ENCODE peak calls at places on chromosomes 12 and 14, in four cellular contexts. N, U, V and F are unnamed samples.

GRCh38 chr14:91858536-91859275 is 8.6 kb downstream of the TC2N start:
- DNase-seq in V (no peak), U (peak), N (peak), F (no peak)

GRCh38 chr12:59780605-59781135 is 184.8 kb downstream of the SLC16A7 start:
- DNase-seq in V (no peak), U (no peak), N (peak), F (peak)

GRCh38 chr12:63294327-63294632 is 143.3 kb upstream of the AVPR1A start:
- DNase-seq in N (peak), U (no peak), V (no peak), F (no peak)

GRCh38 chr12:5554711-5555110 is 122.8 kb downstream of the NTF3 start:
- DNase-seq in N (no peak), V (no peak), U (no peak), F (no peak)

GRCh38 chr12:14521822-14522221 is 45.9 kb downstream of the PLBD1 start:
- DNase-seq in N (no peak), U (no peak), V (no peak), F (no peak)

GRCh38 chr12:2800046-2800570 is 5.3 kb downstream of the FKBP4 start:
- DNase-seq in V (no peak), U (no peak), N (no peak), F (no peak)

GRCh38 chr14:75715926-75716780 is 55.1 kb downstream of the TTLL5 start:
- DNase-seq in N (no peak), V (no peak), U (no peak), F (no peak)

GRCh38 chr14:49173765-49174373 is 412.3 kb downstream of the RPS29 start:
- DNase-seq in V (peak), N (peak), U (peak), F (peak)

GRCh38 chr12:95218852-95219171 is 1.2 kb downstream of the VEZT start:
- DNase-seq in V (no peak), N (no peak), U (peak), F (no peak)

GRCh38 chr14:95261616-95262510 is 57.8 kb downstream of the CLMN start:
- DNase-seq in V (no peak), N (no peak), U (no peak), F (no peak)

GRCh38 chr12:93376436-93377251 is 1.1 kb upstream of the NUDT4 start:
- DNase-seq in N (peak), V (no peak), U (peak), F (no peak)

GRCh38 chr12:111446631-111447570 is 41.2 kb downstream of the SH2B3 start:
- DNase-seq in U (no peak), N (no peak), V (no peak), F (no peak)

GRCh38 chr14:25237845-25238244 is 187.9 kb upstream of the STXBP6 start:
- DNase-seq in N (peak), U (peak), V (no peak), F (peak)

GRCh38 chr12:58455146-58455545 is 465.2 kb downstream of the LRIG3 start:
- DNase-seq in N (no peak), U (no peak), V (no peak), F (no peak)

GRCh38 chr14:29926701-29927595 is 699 bp downstream of the PRKD1 start:
- DNase-seq in N (peak), U (no peak), V (no peak), F (no peak)

GRCh38 chr14:61498303-61498702 is 176.9 kb downstream of the PRKCH start:
- DNase-seq in U (no peak), N (no peak), V (no peak), F (no peak)

GRCh38 chr12:101620762-101621133 is 26.0 kb downstream of the MYBPC1 start:
- DNase-seq in U (no peak), V (no peak), N (no peak), F (no peak)

GRCh38 chr14:65414961-65415589 is 2.5 kb downstream of the FUT8 start:
- DNase-seq in V (no peak), N (peak), U (peak), F (no peak)

GRCh38 chr14:57879516-57879915 is 13.6 kb upstream of the SLC35F4 start:
- DNase-seq in U (no peak), N (no peak), V (no peak), F (no peak)

GRCh38 chr12:14239350-14239934 is 126.0 kb upstream of the ATF7IP start:
- DNase-seq in V (peak), U (no peak), N (peak), F (peak)

DNA sequence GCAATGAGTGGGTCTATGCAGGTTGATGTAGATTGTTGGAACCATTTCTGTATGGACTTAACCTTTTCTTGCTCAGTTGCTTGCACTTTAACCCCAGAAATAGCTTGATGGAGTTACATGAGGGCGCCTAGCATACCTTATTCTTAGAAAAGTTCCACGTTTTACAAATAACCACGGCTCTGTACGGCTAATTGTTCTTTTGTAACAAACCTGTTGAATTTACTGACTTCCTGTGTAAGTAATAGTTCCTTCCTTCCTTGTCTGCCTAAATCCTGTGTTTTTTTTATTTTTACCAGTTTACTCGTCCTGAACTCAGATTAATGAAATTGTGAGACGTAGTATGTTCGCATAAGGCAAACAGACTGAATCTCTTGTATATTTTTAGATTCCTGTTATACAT is 106.2 kb downstream of the FGD4 start:
- DNase-seq in V (no peak), N (no peak), U (no peak), F (no peak)
- TF ChIP-seq ATF2 in V (no peak), N (no peak), U (no peak), F (no peak)

DNA sequence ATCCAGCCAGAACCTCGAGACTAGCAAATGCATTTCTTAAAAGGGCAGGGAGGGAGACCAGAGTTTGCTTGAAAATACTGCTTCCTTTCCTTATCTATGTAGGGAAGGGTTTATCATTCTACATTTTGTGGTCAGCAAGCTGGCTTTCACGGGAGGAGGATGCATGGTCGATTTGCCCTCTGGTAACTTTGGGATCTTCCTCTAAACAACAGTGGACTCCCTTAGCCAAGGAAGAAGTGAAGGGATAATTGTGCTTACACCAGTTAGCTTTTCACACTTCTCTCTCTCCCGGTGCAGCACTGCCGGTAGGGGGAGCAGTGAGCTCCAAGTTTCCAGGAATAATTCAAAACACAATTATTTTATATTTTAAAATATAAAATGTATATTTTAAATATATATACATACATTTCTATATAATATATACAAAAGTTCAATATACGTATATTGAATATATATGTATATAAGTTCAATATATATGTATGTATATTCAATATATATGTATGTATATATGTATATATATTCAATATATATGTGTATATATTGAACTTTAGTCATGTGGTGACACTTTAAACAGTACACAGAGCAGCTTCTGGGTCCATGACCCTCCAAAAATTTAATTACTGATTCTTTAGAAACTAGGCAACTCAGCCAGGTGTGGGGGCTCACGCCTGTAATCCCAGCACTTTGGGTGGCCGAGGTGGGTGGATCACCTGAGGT is 4.5 kb upstream of the ACACB start:
- DNase-seq in U (peak), N (peak), V (no peak), F (no peak)
- H3K4me2 ChIP-seq in U (peak), N (peak), V (peak), F (peak)

GRCh38 chr12:118052324-118053070 is 8.5 kb downstream of the WSB2 start:
- DNase-seq in U (no peak), V (no peak), N (peak), F (no peak)
- TF ChIP-seq ATF2 in U (no peak), V (no peak), N (peak), F (no peak)

DNA sequence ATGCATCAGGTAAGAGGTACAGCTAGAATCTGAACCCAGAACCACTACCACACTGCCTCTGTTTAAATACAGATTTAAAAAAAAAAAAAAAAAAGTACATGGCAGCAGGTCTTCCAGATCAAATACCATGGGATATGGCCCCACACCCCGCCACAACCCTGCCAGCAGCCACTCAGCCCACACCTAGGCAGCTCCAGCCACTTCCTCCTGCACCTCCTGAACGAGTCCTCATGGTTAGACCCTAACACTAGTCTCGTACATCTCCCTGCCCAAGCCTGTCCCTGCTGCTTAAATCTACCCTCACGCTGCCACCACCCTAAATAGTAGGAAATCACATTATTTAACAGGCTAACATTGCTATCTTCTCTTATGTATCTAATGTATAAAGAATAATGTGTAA is 12.6 kb downstream of the SETD3 start:
- DNase-seq in V (no peak), U (no peak), N (no peak), F (no peak)
- H3K4me2 ChIP-seq in V (no peak), U (no peak), N (no peak), F (no peak)

GRCh38 chr14:80946187-80946586 is 4.6 kb upstream of the CEP128 start:
- DNase-seq in N (no peak), U (no peak), V (no peak), F (no peak)

GRCh38 chr14:80946797-80947196 is 5.3 kb upstream of the CEP128 start:
- DNase-seq in U (no peak), N (no peak), V (no peak), F (no peak)

GRCh38 chr14:80942158-80942738 is 710 bp upstream of the CEP128 start:
- DNase-seq in U (peak), V (no peak), N (no peak), F (no peak)

GRCh38 chr14:80948291-80948690 is 6.8 kb upstream of the CEP128 start:
- DNase-seq in V (no peak), N (no peak), U (no peak), F (no peak)

GRCh38 chr14:80944861-80945617 is 3.5 kb upstream of the CEP128 start:
- DNase-seq in N (no peak), V (no peak), U (no peak), F (no peak)
- TF ChIP-seq ATF2 in N (no peak), V (no peak), U (no peak), F (no peak)

GRCh38 chr12:125983784-125984510 is 918.7 kb downstream of the AACS start:
- DNase-seq in V (no peak), U (no peak), N (no peak), F (no peak)

GRCh38 chr12:125988545-125988944 is 923.3 kb downstream of the AACS start:
- DNase-seq in U (no peak), N (no peak), V (no peak), F (no peak)

GRCh38 chr12:125981610-125982253 is 916.5 kb downstream of the AACS start:
- DNase-seq in V (no peak), U (no peak), N (peak), F (no peak)

GRCh38 chr12:125983094-125983783 is 918.0 kb downstream of the AACS start:
- DNase-seq in U (peak), V (no peak), N (peak), F (peak)
- H3K4me2 ChIP-seq in U (no peak), V (no peak), N (peak), F (peak)

DNA sequence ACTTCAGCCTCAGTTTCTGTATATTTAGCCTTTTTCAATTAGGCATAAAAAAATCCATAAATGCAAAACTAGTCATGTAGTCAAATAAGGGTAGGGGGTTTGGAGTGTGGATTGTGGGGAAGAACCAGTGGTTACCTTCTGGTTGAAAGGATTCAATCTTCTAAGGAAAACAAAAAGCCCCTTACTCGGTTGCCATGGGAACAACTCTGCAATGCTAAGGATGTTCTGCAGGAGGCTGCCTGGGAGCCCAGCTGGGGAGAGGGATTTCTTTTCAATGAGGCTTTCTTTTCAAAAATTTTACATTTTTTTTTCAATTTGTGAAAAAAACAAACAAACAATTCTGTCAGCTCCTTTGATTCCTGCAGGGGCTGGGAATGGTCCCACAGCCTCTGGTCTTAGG is 67.2 kb downstream of the SLC8A3 start:
- DNase-seq in V (no peak), U (no peak), N (no peak), F (no peak)
- TF ChIP-seq ATF2 in V (no peak), U (no peak), N (no peak), F (no peak)

GRCh38 chr12:67449591-67450052 is 180.5 kb downstream of the CAND1 start:
- DNase-seq in U (no peak), V (peak), N (no peak), F (no peak)
- H3K4me2 ChIP-seq in U (no peak), V (peak), N (no peak), F (no peak)

DNA sequence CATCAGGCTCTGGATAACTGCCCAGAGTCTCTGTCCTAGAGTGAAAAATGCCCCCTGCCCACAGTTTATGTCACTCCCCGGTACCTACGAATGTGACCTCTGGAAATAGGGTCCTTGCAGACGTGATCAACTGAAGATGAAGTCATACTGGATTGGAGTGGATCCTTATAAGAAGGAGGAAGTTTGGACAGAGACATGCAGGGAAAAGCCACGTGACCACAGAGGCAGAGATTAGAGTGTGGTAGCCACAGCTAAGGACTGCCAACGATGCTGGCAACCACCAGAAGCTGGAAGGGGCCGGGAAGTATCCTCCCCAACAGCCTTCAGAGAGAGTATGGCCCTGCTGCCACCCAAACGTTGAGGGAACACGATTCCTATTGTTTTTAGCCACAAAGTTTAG is 101.2 kb upstream of the NCOR2 start:
- DNase-seq in U (no peak), V (no peak), N (no peak), F (no peak)
- TF ChIP-seq ATF2 in U (no peak), V (no peak), N (no peak), F (no peak)